ENCODE peak calls at places on chromosomes 16 and 17, in four cellular contexts. M is stimulated activated CD4-positive, alpha-beta T cell treated with anti-CD3 and anti-CD28 coated beads, Interleukin-15, amount 100 ng/mL, for 24 hours; A is NCI-H460; H is GM12865. T is an unnamed sample.

GRCh38 chr16:55465077-55465896 is 13.7 kb upstream of the MMP2 start:
- DNase-seq in A (peak), M (peak), H (peak), T (peak)

GRCh38 chr16:24800586-24800985 is 45.2 kb upstream of the SLC5A11 start:
- DNase-seq in M (no peak), H (peak), A (peak), T (no peak)

GRCh38 chr17:49399995-49400394 is 14.7 kb downstream of the PHB1 start:
- DNase-seq in M (no peak), H (no peak), A (no peak), T (no peak)

GRCh38 chr17:9900019-9900594 is 5.0 kb downstream of the RCVRN start:
- DNase-seq in M (no peak), A (no peak), H (no peak), T (no peak)

GRCh38 chr16:72723781-72724180 is 324.1 kb downstream of the ZFHX3 start:
- DNase-seq in H (no peak), A (no peak), M (no peak), T (no peak)

GRCh38 chr17:80813318-80813717 is 178.3 kb upstream of the CHMP6 start:
- DNase-seq in A (no peak), H (no peak), M (no peak), T (no peak)

GRCh38 chr17:48894886-48895285 is 2.3 kb downstream of the ATP5MC1 start:
- DNase-seq in M (no peak), H (no peak), A (no peak), T (no peak)

GRCh38 chr17:31595076-31595475 is 203.6 kb downstream of the RAB11FIP4 start:
- DNase-seq in H (no peak), M (no peak), A (peak), T (no peak)

GRCh38 chr16:10296956-10297340 is 88.9 kb upstream of the ATF7IP2 start:
- DNase-seq in H (peak), M (no peak), A (no peak), T (no peak)

T was measured in aorta.